ENCODE peak calls at places on chromosomes 4 and X, in five cellular contexts. G is K562, C is GM12878, H is H1, U is HCT116. E is an unnamed sample.

GRCh38 chr4:88938138-88938537 is 118.8 kb downstream of the FAM13A start:
- DNase-seq in G (no peak), C (no peak), H (no peak), U (no peak), E (no peak)

GRCh38 chrX:49947778-49948177 is 25.4 kb downstream of the CLCN5 start:
- DNase-seq in G (no peak), C (no peak), H (no peak), U (no peak), E (no peak)

GRCh38 chr4:45063701-45064100 is 337.3 kb upstream of the GNPDA2 start:
- DNase-seq in G (no peak), C (no peak), H (no peak), U (no peak), E (no peak)

GRCh38 chrX:49959602-49960001 is 37.2 kb downstream of the CLCN5 start:
- DNase-seq in G (no peak), C (no peak), H (no peak), U (no peak), E (no peak)

GRCh38 chr4:93303440-93303839 is 525.1 kb upstream of the ATOH1 start:
- DNase-seq in G (no peak), C (no peak), H (no peak), U (no peak), E (no peak)

GRCh38 chr4:124060261-124060918 is 652.1 kb downstream of the ANKRD50 start:
- DNase-seq in G (no peak), C (peak; percentile 1), H (no peak), U (no peak), E (no peak)

GRCh38 chr4:55574252-55574651 is 17.8 kb downstream of the PDCL2 start:
- DNase-seq in G (no peak), C (no peak), H (no peak), U (no peak), E (no peak)

GRCh38 chr4:53920116-53920515 is 144.3 kb downstream of the CHIC2 start:
- DNase-seq in G (no peak), C (no peak), H (no peak), U (no peak), E (no peak)

GRCh38 chr4:127048371-127049085 is 584.2 kb upstream of the INTU start:
- DNase-seq in G (no peak), C (no peak), H (no peak), U (no peak), E (no peak)

GRCh38 chrX:75181721-75182120 is 25.6 kb upstream of the ABCB7 start:
- DNase-seq in G (no peak), C (no peak), H (no peak), U (no peak), E (no peak)

GRCh38 chrX:72115380-72115779 is 16.3 kb downstream of the RTL5 start:
- DNase-seq in G (no peak), C (no peak), H (no peak), U (no peak), E (no peak)

GRCh38 chrX:44569122-44569521 is 26.5 kb upstream of the FUNDC1 start:
- DNase-seq in G (no peak), C (no peak), H (no peak), U (no peak), E (no peak)

GRCh38 chr4:95984081-95984480 is 144.2 kb downstream of the PDHA2 start:
- DNase-seq in G (no peak), C (no peak), H (no peak), U (no peak), E (no peak)

GRCh38 chr4:169615467-169616106 is 3.2 kb upstream of the NEK1 start:
- DNase-seq in G (no peak), C (no peak), H (no peak), U (no peak), E (no peak)

GRCh38 chr4:57168986-57169385 is 58.8 kb upstream of the IGFBP7 start:
- DNase-seq in G (no peak), C (no peak), H (no peak), U (no peak), E (no peak)

GRCh38 chr4:116529129-116529528 is 556.2 kb downstream of the TRAM1L1 start:
- DNase-seq in G (no peak), C (no peak), H (no peak), U (no peak), E (no peak)

DNA sequence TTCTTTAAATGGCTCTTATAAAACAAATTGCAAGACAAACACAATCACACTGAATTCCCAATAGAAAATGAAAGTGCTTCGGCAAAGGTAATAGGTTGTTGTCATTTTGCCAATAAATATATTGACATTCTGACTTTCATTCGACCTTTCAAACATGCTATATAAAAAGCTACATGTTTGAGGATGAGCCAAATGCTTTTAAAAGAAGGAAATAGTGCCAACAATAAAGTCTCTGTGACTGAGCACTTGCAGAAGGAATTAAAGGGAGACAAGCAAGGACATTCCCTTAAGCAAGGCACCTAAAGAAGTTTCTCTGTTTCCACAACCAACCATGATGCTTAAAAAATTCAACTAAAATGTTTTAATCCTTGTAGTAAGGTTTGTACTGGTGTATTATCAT is 389.9 kb downstream of the PDGFC start:
- DNase-seq in G (no peak), C (no peak), H (no peak), U (no peak), E (no peak)
- TF ChIP-seq SIN3A in G (no peak), C (no peak), H (no peak), U (no peak), E (no peak)

GRCh38 chr4:103928370-103928769 is 208.6 kb upstream of the TACR3 start:
- DNase-seq in G (no peak), C (no peak), H (no peak), U (no peak), E (no peak)

GRCh38 chr4:103936653-103937145 is 216.9 kb upstream of the TACR3 start:
- DNase-seq in G (no peak), C (no peak), H (no peak), U (no peak), E (no peak)

GRCh38 chr4:103938488-103938887 is 218.7 kb upstream of the TACR3 start:
- DNase-seq in G (no peak), C (no peak), H (no peak), U (no peak), E (no peak)

DNA sequence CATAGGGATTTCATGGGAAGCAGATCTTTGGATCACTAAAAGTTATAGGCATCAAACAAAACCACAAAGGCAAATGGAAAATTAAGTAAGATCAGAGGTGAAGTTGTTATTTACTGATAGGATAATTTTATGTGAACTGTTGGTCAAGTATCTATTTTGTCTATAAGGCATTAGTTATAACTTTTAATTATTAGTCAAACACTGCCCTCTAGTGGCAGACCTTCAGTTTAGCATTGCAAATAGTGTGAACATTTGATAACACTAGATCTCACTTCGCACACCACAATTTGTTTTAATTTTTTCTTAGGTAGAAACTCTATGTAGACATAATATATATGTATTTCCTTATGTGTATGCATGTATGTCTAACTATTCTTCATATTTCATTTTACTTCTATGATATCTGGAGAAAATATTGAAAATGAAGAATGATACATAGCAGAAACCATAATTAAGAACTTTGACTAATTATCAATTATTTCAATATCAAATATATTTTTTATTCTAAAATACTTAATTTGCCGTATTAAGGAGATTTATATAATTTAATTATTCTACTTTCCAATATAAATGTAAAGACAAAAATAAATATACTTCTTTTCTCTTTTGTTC is 214.5 kb upstream of the TACR3 start:
- DNase-seq in G (peak; percentile 26), C (no peak), H (no peak), U (peak; percentile 58), E (no peak)
- TF ChIP-seq SIN3A in G (no peak), C (no peak), H (no peak), U (no peak), E (no peak)

DNA sequence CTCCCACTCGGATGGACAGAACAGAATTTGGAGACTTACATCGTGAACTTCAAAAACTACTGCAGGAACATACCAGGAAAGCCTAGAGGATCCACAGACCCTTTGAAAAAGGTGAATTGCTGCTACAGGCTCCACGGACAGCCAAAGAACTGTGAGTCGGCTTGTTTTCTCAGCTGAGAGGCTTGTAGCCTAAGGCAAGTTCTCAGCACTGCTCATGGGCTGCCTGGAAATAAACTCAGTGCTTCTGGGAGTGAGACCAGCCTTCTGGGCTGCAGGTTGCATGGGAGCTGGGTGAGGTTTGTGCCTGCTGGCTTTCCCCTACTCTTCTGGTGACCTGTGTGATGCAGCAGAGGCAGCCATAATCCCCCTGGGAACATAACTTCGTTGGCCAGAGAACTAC is 1397.6 kb downstream of the FAM133A start:
- DNase-seq in G (no peak), C (no peak), H (no peak), U (no peak), E (no peak)
- TF ChIP-seq SIN3A in G (no peak), C (no peak), H (no peak), U (no peak), E (no peak)

DNA sequence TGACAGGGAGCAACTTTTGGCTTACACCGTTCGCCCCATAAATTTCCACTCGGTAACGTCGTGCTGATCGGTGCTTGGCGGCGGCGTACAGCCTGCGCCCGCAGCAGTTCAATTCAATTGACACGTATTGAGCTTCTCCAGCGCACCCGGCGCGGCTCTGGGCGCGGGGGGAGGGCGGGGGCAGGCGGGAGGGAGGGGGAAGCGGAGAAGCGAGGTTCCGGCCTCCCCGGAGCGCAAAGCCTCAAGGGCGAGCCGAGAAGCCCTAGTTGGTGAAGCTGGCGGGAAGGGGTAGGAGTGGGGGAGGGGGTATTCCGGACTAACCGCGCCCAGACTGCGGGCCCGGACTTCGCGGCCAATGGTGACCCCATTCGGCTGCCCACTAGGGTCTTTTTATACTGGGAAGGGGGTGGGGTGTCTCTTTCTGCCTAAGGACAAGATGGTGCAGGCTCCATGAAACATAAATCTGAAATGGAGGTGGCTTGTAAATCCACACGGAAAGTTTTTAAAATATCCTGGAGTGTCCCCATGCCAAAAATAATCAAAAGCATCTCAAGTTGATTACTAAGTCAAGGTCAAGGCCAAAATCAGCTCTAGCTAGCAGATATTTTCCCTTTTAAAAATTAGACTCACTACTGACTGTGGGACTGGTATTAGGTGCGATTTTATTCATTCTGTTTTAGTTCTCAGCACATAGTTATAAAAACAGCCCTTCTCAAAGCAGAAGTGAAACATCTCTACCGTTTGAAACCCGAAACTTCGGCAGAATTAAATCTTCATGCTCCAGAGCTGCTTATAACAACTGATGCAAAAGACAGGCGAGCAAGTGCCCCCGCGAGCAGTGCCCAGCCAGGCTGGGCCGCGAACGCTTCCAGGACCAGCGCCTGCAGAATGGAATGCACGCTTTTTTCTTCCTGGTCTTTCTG is 1.5 kb upstream of the BCOR start:
- DNase-seq in G (no peak), C (peak; percentile 66), H (peak; percentile 63), U (no peak), E (no peak)
- TF ChIP-seq SIN3A in G (no peak), C (no peak), H (no peak), U (no peak), E (no peak)

DNA sequence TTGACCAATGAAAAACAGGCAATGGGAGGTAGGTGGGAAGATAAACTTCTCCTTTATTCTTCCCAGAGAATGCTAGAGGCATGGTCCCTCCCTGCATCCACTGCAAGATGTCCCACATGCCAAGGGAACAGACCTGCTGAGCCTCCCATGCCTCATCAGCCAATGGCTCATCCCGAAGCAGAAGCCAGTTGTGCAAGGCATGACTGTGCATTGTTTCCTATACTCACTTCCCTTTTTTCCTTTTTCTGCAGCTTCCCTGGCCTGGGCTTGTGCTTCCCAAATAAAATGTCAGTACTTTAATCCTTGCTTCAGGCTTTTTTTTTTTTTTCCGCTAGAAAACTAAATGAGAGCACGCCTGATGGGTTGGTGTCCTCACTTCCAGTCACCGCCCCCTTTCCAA is 239.1 kb upstream of the JADE1 start:
- DNase-seq in G (no peak), C (no peak), H (no peak), U (no peak), E (no peak)
- TF ChIP-seq SIN3A in G (no peak), C (no peak), H (no peak), U (no peak), E (no peak)

E was measured in Panc1.